ENCODE peak calls at places on chromosome 22, in five cellular contexts. L is HuH-7.5, J is osteocyte, T is psoas muscle, I is T-helper 22 cell. V is an unnamed sample.

GRCh38 chr22:44665115-44665514 is 36.9 kb upstream of the PRR5 start:
- DNase-seq in L (no peak), T (no peak), I (no peak), J (no peak), V (no peak)

GRCh38 chr22:46377566-46378498 is 42.3 kb downstream of the TRMU start:
- DNase-seq in J (no peak), I (no peak), T (no peak), L (peak; percentile 98), V (no peak)

GRCh38 chr22:28799834-28800307 is 498 bp downstream of the XBP1 start:
- DNase-seq in L (peak; percentile 45), I (no peak), T (peak; percentile 79), J (peak; percentile 92), V (peak; percentile 36)

GRCh38 chr22:44363214-44363979 is 50.6 kb upstream of the SHISAL1 start:
- DNase-seq in L (no peak), I (no peak), T (peak; percentile 94), J (peak; percentile 94), V (peak; percentile 57)

GRCh38 chr22:43152355-43153071 is 1.2 kb downstream of the TSPO start:
- DNase-seq in I (peak; percentile 35), L (no peak), J (peak; percentile 91), T (peak; percentile 75), V (no peak)

GRCh38 chr22:49753961-49754673 is 73.6 kb downstream of the BRD1 start:
- DNase-seq in L (no peak), T (no peak), I (no peak), J (peak; percentile 80), V (no peak)

GRCh38 chr22:24559471-24559870 is 3.7 kb downstream of the SNRPD3 start:
- DNase-seq in I (no peak), J (no peak), T (no peak), L (no peak), V (no peak)

GRCh38 chr22:41178425-41178975 is 26.6 kb upstream of the L3MBTL2 start:
- DNase-seq in T (peak; percentile 52), I (no peak), L (no peak), J (peak; percentile 78), V (no peak)

GRCh38 chr22:40345271-40345670 is 1.0 kb upstream of the ADSL start:
- DNase-seq in J (no peak), T (no peak), I (peak; percentile 49), L (no peak), V (no peak)

GRCh38 chr22:45903355-45904149 is 73.4 kb downstream of the WNT7B start:
- DNase-seq in L (no peak), J (no peak), T (no peak), I (no peak), V (peak; percentile 50)

GRCh38 chr22:39526736-39527171 is 5.8 kb downstream of the RPS19BP1 start:
- DNase-seq in L (no peak), T (no peak), J (no peak), I (peak; percentile 45), V (no peak)

GRCh38 chr22:19942071-19942885 is 660 bp upstream of the TXNRD2 start:
- DNase-seq in J (no peak), I (no peak), T (no peak), L (no peak), V (no peak)

GRCh38 chr22:41286639-41287091 is 678 bp upstream of the RANGAP1 start:
- DNase-seq in L (no peak), J (no peak), T (no peak), I (peak; percentile 39), V (no peak)

V was measured in brain pericyte.